ENCODE peak calls at places on chromosomes 3 and 15, in eight cellular contexts. F is A549, D is ovary, H is fibroblast of lung, W is OCI-LY7, K is pancreas, U is PC-9, Q is heart right ventricle. T is an unnamed sample.

GRCh38 chr3:194313642-194314430 is 37.3 kb downstream of the CPN2 start:
- DNase-seq in F (no peak), D (peak; percentile 91), H (peak; percentile 61), W (no peak), K (no peak), U (no peak), Q (no peak), T (peak; percentile 51)

GRCh38 chr3:52791396-52791795 is 3.2 kb upstream of the ITIH3 start:
- DNase-seq in F (no peak), D (no peak), H (no peak), W (no peak), K (no peak), U (no peak), Q (no peak), T (no peak)

GRCh38 chr15:85137507-85138175 is 156.0 kb downstream of the PDE8A start:
- DNase-seq in F (no peak), D (no peak), H (no peak), W (no peak), K (no peak), U (no peak), Q (no peak), T (no peak)

GRCh38 chr15:45543051-45543450 is 20.5 kb upstream of the SLC30A4 start:
- DNase-seq in F (no peak), D (no peak), H (no peak), W (no peak), K (no peak), U (no peak), Q (no peak), T (no peak)

GRCh38 chr3:84601303-84601702 is 357.5 kb upstream of the CADM2 start:
- DNase-seq in F (no peak), D (no peak), H (no peak), W (peak; percentile 8), K (no peak), U (peak; percentile 2), Q (no peak), T (no peak)

GRCh38 chr3:30518201-30518864 is 88.1 kb upstream of the TGFBR2 start:
- DNase-seq in F (peak; percentile 75), D (no peak), H (peak; percentile 92), W (no peak), K (peak; percentile 75), U (no peak), Q (peak; percentile 56), T (no peak)

GRCh38 chr15:91881551-91882297 is 28.2 kb downstream of the SLCO3A1 start:
- DNase-seq in F (no peak), D (no peak), H (no peak), W (no peak), K (no peak), U (no peak), Q (no peak), T (no peak)

GRCh38 chr3:120163816-120164215 is 69.6 kb upstream of the GSK3B start:
- DNase-seq in F (no peak), D (no peak), H (no peak), W (no peak), K (no peak), U (no peak), Q (no peak), T (no peak)

GRCh38 chr3:137763594-137763938 is 549 bp upstream of the SOX14 start:
- DNase-seq in F (no peak), D (no peak), H (no peak), W (no peak), K (no peak), U (no peak), Q (no peak), T (no peak)

GRCh38 chr3:188298585-188298984 is 144.6 kb downstream of the LPP start:
- DNase-seq in F (no peak), D (no peak), H (no peak), W (no peak), K (no peak), U (no peak), Q (no peak), T (no peak)

GRCh38 chr15:59420986-59421618 is 16.9 kb upstream of the FAM81A start:
- DNase-seq in F (no peak), D (no peak), H (peak; percentile 22), W (no peak), K (no peak), U (no peak), Q (no peak), T (no peak)

GRCh38 chr3:4271834-4272233 is 31.3 kb upstream of the SETMAR start:
- DNase-seq in F (peak; percentile 47), D (no peak), H (peak; percentile 36), W (peak; percentile 12), K (no peak), U (no peak), Q (no peak), T (no peak)

GRCh38 chr3:67381667-67382272 is 272.6 kb downstream of the SUCLG2 start:
- DNase-seq in F (peak; percentile 15), D (no peak), H (peak; percentile 8), W (peak; percentile 57), K (no peak), U (no peak), Q (no peak), T (peak; percentile 42)

GRCh38 chr3:172334743-172335142 is 113.5 kb downstream of the GHSR start:
- DNase-seq in F (no peak), D (no peak), H (no peak), W (no peak), K (no peak), U (no peak), Q (no peak), T (no peak)

GRCh38 chr15:33309602-33310276 is 1.0 kb upstream of the RYR3 start:
- DNase-seq in F (peak; percentile 46), D (no peak), H (no peak), W (peak; percentile 27), K (no peak), U (no peak), Q (peak; percentile 12), T (peak; percentile 42)

GRCh38 chr3:71582612-71583568 is 638 bp downstream of the FOXP1 start:
- DNase-seq in F (peak; percentile 56), D (peak; percentile 83), H (peak; percentile 80), W (peak; percentile 92), K (peak; percentile 87), U (peak; percentile 46), Q (peak; percentile 81), T (peak; percentile 69)

DNA sequence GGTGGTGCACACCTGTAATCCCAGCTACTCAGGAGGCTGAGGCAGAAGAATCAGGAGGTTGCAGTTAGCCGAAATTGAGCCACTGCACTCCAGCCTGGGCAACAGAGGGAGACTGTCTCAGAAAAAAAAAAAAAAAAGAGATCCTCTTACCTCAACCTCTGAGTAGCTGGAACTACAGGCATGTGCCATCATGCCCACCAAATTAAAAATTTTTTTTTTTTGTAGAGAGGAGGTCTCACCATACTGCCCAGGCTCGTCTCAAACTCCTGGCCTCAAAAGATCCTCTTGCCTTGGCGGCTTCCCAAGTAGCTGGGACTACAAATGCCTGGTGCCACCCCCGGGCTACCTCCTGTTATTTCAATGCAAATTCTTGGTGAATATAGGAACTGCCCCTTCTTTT is 1.5 kb downstream of the UMPS start:
- DNase-seq in F (no peak), D (no peak), H (no peak), W (no peak), K (no peak), U (no peak), Q (no peak), T (no peak)
- H3K4me3 ChIP-seq in F (peak overlapping the region; percentile 73), D (no peak overlapping the region), H (no peak overlapping the region), W (peak overlapping the region; percentile 90), K (no peak overlapping the region), U (peak overlapping the region; percentile 70), Q (peak overlapping the region; percentile 95), T (peak overlapping the region; percentile 17)

GRCh38 chr15:87387681-87388240 is 868.8 kb downstream of the NTRK3 start:
- DNase-seq in F (no peak), D (no peak), H (peak; percentile 72), W (no peak), K (no peak), U (no peak), Q (no peak), T (no peak)
- H3K9me3 ChIP-seq in F (peaks cover 5% of the 10 kb centered on the region), D (no peaks in the 10 kb centered on the region), H (no peaks in the 10 kb centered on the region), W (no peaks in the 10 kb centered on the region), K (no peaks in the 10 kb centered on the region), U (no peaks in the 10 kb centered on the region), Q (no peaks in the 10 kb centered on the region), T (no peaks in the 10 kb centered on the region)

DNA sequence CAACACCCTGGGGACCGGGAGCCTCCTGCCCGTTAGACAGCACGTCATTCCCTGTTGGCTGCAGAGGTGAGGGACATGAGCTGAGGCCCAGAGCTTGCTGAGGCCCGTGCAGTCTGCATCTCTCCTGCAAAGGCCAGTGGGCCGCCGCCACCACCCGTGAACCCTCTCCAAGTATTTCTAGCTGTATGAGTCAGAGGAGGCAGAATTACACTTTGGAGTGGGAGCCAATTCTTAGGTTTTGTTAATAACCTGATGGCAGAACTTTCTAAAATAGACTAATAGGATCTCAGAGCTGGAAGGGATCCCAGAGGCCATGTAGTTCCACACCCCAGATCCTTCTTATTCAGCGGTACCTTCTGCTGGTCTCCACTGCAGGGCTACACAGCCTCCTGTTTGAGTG is 335.2 kb upstream of the CTDSPL start:
- DNase-seq in F (no peak), D (peak; percentile 45), H (peak; percentile 81), W (no peak), K (no peak), U (no peak), Q (peak; percentile 84), T (no peak)
- H3K4me3 ChIP-seq in F (no peak overlapping the region), D (no peak overlapping the region), H (no peak overlapping the region), W (no peak overlapping the region), K (no peak overlapping the region), U (no peak overlapping the region), Q (no peak overlapping the region), T (no peak overlapping the region)

GRCh38 chr3:8730641-8731040 is 3.0 kb upstream of the CAV3 start:
- DNase-seq in F (no peak), D (no peak), H (peak; percentile 42), W (no peak), K (no peak), U (no peak), Q (no peak), T (no peak)

GRCh38 chr3:8723612-8724011 is 10.0 kb upstream of the CAV3 start:
- DNase-seq in F (no peak), D (no peak), H (no peak), W (no peak), K (no peak), U (no peak), Q (no peak), T (no peak)

GRCh38 chr3:8729479-8729878 is 4.1 kb upstream of the CAV3 start:
- DNase-seq in F (no peak), D (no peak), H (no peak), W (no peak), K (no peak), U (no peak), Q (no peak), T (no peak)

GRCh38 chr3:8724108-8724752 is 9.4 kb upstream of the CAV3 start:
- DNase-seq in F (no peak), D (no peak), H (no peak), W (no peak), K (no peak), U (no peak), Q (no peak), T (no peak)

DNA sequence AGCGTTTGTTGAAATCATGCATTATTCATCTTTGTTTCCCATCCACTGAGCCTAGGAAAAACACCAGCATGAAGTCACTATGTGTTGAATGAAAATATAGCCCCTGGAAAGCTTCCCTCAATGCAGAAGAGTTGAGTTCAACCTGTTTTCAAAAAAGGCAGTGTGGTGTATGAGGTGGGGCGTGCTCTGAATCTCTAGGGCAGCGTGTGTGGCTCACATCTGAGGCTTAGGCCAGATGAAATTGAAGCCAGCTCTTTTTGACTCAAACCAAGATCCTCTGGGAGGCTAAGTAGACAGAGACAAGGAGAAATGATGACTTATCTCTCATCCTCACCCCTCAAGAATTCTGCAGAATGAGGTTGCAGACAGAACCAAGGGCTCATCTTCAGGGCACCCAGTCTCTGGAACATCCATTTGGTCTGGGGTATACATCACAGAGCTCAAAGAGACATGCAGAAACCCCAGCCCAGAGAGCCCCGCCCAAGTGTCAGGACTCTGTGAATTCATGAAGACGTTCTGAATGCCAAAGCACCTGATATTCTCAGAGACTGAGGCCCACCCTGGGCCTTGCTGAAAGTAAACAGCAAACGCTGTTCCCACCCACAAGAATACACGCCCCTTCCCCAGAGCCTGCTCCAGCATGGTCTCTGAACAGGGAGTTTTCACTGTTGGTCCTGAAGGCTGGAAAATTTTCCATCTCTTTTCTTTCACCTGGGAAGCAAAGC is 5.6 kb upstream of the CAV3 start:
- DNase-seq in F (no peak), D (no peak), H (no peak), W (no peak), K (no peak), U (no peak), Q (no peak), T (no peak)
- H3K9me3 ChIP-seq in F (peaks cover 9% of the 10 kb centered on the region), D (no peaks in the 10 kb centered on the region), H (no peaks in the 10 kb centered on the region), W (no peaks in the 10 kb centered on the region), K (no peaks in the 10 kb centered on the region), U (no peaks in the 10 kb centered on the region), Q (no peaks in the 10 kb centered on the region), T (no peaks in the 10 kb centered on the region)

T was measured in BE2C.